ENCODE peak calls at places on chromosome 1, in eight cellular contexts. T, E, B, R, D, F, Z and A are unnamed samples.

GRCh38 chr1:203913045-203913444 is 51.6 kb downstream of the SNRPE start:
- DNase-seq in T (no peak), E (no peak), B (no peak), R (no peak), D (peak), F (no peak), Z (no peak), A (no peak)

GRCh38 chr1:27099154-27099903 is 55.6 kb downstream of the SLC9A1 start:
- DNase-seq in T (peak), E (peak), B (peak), R (peak), D (peak), F (no peak), Z (peak), A (peak)

GRCh38 chr1:170063109-170063826 is 11.2 kb downstream of the KIFAP3 start:
- DNase-seq in T (peak), E (no peak), B (no peak), R (peak), D (no peak), F (no peak), Z (no peak), A (no peak)

GRCh38 chr1:153670859-153671622 is at the start of gene ILF2:
- DNase-seq in T (peak), E (peak), B (peak), R (peak), D (peak), F (peak), Z (peak), A (peak)

GRCh38 chr1:84156210-84156621 is 12.1 kb downstream of the PRKACB start:
- DNase-seq in T (peak), E (no peak), B (no peak), R (peak), D (peak), F (no peak), Z (no peak), A (no peak)

GRCh38 chr1:193311226-193311948 is 125.0 kb upstream of the B3GALT2 start:
- DNase-seq in T (peak), E (no peak), B (no peak), R (no peak), D (no peak), F (no peak), Z (no peak), A (no peak)

GRCh38 chr1:161749509-161750407 is at the start of gene DUSP12:
- DNase-seq in T (peak), E (peak), B (peak), R (peak), D (peak), F (peak), Z (peak), A (peak)

GRCh38 chr1:39047374-39048229 is 21.5 kb downstream of the NDUFS5 start:
- DNase-seq in T (peak), E (peak), B (peak), R (peak), D (peak), F (no peak), Z (peak), A (no peak)

GRCh38 chr1:8844421-8845063 is 27.1 kb upstream of the RERE start:
- DNase-seq in T (peak), E (peak), B (peak), R (no peak), D (no peak), F (no peak), Z (no peak), A (no peak)

GRCh38 chr1:12595839-12596821 is 21.9 kb downstream of the DHRS3 start:
- DNase-seq in T (peak), E (peak), B (peak), R (peak), D (peak), F (no peak), Z (peak), A (peak)

GRCh38 chr1:58465825-58466617 is 80.5 kb downstream of the OMA1 start:
- DNase-seq in T (peak), E (no peak), B (no peak), R (peak), D (peak), F (no peak), Z (no peak), A (no peak)

GRCh38 chr1:156813298-156813697 is 3.4 kb downstream of the SH2D2A start:
- DNase-seq in T (no peak), E (no peak), B (no peak), R (no peak), D (no peak), F (no peak), Z (no peak), A (no peak)

GRCh38 chr1:37509181-37509580 is 5.4 kb downstream of the MEAF6 start:
- DNase-seq in T (peak), E (no peak), B (no peak), R (peak), D (peak), F (no peak), Z (no peak), A (no peak)

GRCh38 chr1:118300808-118301207 is 115.8 kb upstream of the SPAG17 start:
- DNase-seq in T (no peak), E (no peak), B (no peak), R (no peak), D (no peak), F (no peak), Z (no peak), A (no peak)

GRCh38 chr1:22349302-22350043 is 102.2 kb upstream of the ZBTB40 start:
- DNase-seq in T (peak), E (no peak), B (no peak), R (no peak), D (no peak), F (no peak), Z (no peak), A (no peak)

GRCh38 chr1:14571810-14572767 is 26.4 kb upstream of the KAZN start:
- DNase-seq in T (no peak), E (no peak), B (no peak), R (no peak), D (no peak), F (no peak), Z (no peak), A (no peak)

GRCh38 chr1:232805269-232806070 is at the start of gene MAP10:
- DNase-seq in T (peak), E (peak), B (peak), R (no peak), D (peak), F (peak), Z (no peak), A (peak)